ENCODE peak calls at places on chromosome 22, in seven cellular contexts. R, B, X, L, C, T and V are unnamed samples.

GRCh38 chr22:18970948-18971315 is 34.8 kb upstream of the PRODH start:
- DNase-seq in R (no peak), B (no peak), X (no peak), L (no peak), C (no peak), T (no peak), V (no peak)

GRCh38 chr22:33321466-33321865 is 263.3 kb upstream of the SYN3 start:
- DNase-seq in R (no peak), B (no peak), X (no peak), L (no peak), C (no peak), T (no peak), V (no peak)

GRCh38 chr22:45007247-45007945 is 2.4 kb downstream of the PHF21B start:
- DNase-seq in R (no peak), B (no peak), X (peak), L (no peak), C (peak), T (peak), V (no peak)

GRCh38 chr22:20750461-20751184 is 23.3 kb upstream of the SERPIND1 start:
- DNase-seq in R (peak), B (peak), X (peak), L (peak), C (peak), T (peak), V (peak)

GRCh38 chr22:19554834-19555404 is 30.7 kb upstream of the CLDN5 start:
- DNase-seq in R (no peak), B (peak), X (peak), L (no peak), C (no peak), T (peak), V (peak)

GRCh38 chr22:33510429-33510904 is 409.8 kb downstream of the LARGE1 start:
- DNase-seq in R (no peak), B (no peak), X (no peak), L (no peak), C (no peak), T (no peak), V (no peak)

GRCh38 chr22:28674121-28674563 is 5.5 kb downstream of the TTC28 start:
- DNase-seq in R (no peak), B (peak), X (peak), L (no peak), C (no peak), T (peak), V (peak)

GRCh38 chr22:31102441-31103081 is 4.8 kb downstream of the SELENOM start:
- DNase-seq in R (peak), B (peak), X (peak), L (peak), C (peak), T (peak), V (peak)

GRCh38 chr22:38981005-38981658 is 1.0 kb upstream of the APOBEC3B start:
- DNase-seq in R (no peak), B (peak), X (no peak), L (no peak), C (peak), T (peak), V (peak)

GRCh38 chr22:40534379-40535188 is 101.9 kb downstream of the MRTFA start:
- DNase-seq in R (no peak), B (peak), X (peak), L (no peak), C (no peak), T (peak), V (peak)

GRCh38 chr22:19506212-19506611 is 18.0 kb downstream of the CLDN5 start:
- DNase-seq in R (no peak), B (no peak), X (no peak), L (no peak), C (no peak), T (no peak), V (no peak)

GRCh38 chr22:50526849-50527801 is 1.7 kb upstream of the SCO2 start:
- DNase-seq in R (no peak), B (peak), X (peak), L (peak), C (no peak), T (peak), V (peak)

GRCh38 chr22:20571531-20572007 is 64.2 kb downstream of the MED15 start:
- DNase-seq in R (no peak), B (peak), X (peak), L (no peak), C (peak), T (peak), V (peak)

GRCh38 chr22:36010090-36010489 is 18.5 kb downstream of the RBFOX2 start:
- DNase-seq in R (no peak), B (no peak), X (no peak), L (no peak), C (peak), T (no peak), V (no peak)

GRCh38 chr22:21693999-21694341 is 28.2 kb downstream of the PPIL2 start:
- DNase-seq in R (no peak), B (no peak), X (no peak), L (no peak), C (no peak), T (no peak), V (no peak)

GRCh38 chr22:50184541-50185383 is 951 bp upstream of the TRABD start:
- DNase-seq in R (no peak), B (no peak), X (no peak), L (no peak), C (peak), T (no peak), V (no peak)

GRCh38 chr22:47169801-47170140 is 407.3 kb downstream of the TBC1D22A start:
- DNase-seq in R (peak), B (no peak), X (no peak), L (no peak), C (peak), T (no peak), V (no peak)

GRCh38 chr22:19772673-19773469 is 12.3 kb downstream of the TBX1 start:
- DNase-seq in R (no peak), B (no peak), X (no peak), L (no peak), C (no peak), T (peak), V (no peak)

GRCh38 chr22:50292643-50293440 is 14.6 kb downstream of the PLXNB2 start:
- DNase-seq in R (no peak), B (no peak), X (no peak), L (no peak), C (no peak), T (no peak), V (no peak)

GRCh38 chr22:40009953-40010751 is 15.4 kb downstream of the FAM83F start:
- DNase-seq in R (no peak), B (no peak), X (no peak), L (no peak), C (no peak), T (no peak), V (no peak)

GRCh38 chr22:33299245-33299956 is 241.2 kb upstream of the SYN3 start:
- DNase-seq in R (no peak), B (no peak), X (no peak), L (no peak), C (no peak), T (no peak), V (no peak)

GRCh38 chr22:43050995-43051394 is 36.0 kb upstream of the PACSIN2 start:
- DNase-seq in R (no peak), B (no peak), X (no peak), L (no peak), C (no peak), T (no peak), V (no peak)

GRCh38 chr22:43047605-43048004 is 32.7 kb upstream of the PACSIN2 start:
- DNase-seq in R (no peak), B (no peak), X (peak), L (no peak), C (no peak), T (no peak), V (no peak)

GRCh38 chr22:43057641-43058040 is 31.6 kb downstream of the TTLL1 start:
- DNase-seq in R (no peak), B (no peak), X (no peak), L (no peak), C (peak), T (no peak), V (no peak)

GRCh38 chr22:43053176-43053575 is 36.0 kb downstream of the TTLL1 start:
- DNase-seq in R (no peak), B (no peak), X (no peak), L (no peak), C (no peak), T (no peak), V (no peak)
- TF ChIP-seq CTCF in R (no peak), B (peak), X (peak), L (no peak), C (no peak), T (peak), V (no peak)

DNA sequence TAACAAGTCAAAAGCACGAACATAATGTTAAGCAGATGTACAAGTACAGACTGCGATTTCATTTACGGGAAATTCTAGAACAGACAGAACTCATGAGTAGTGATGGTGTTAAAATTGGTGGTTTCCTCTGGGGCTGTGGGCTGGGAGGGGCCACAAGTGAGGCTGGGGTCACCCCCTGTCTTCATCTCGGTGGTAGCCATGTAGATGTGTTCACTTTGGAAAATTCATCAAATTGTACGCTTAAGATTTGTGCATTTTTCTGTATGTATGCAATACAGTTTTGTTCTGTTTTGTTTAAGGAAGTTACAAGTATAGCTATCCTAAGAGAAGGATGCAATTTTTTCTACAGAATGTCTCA is 504 bp upstream of the ASCC2 start:
- DNase-seq in R (no peak), B (no peak), X (no peak), L (no peak), C (no peak), T (no peak), V (no peak)
- H3K4me3 ChIP-seq in R (peak), B (peak), X (peak), L (peak), C (peak), T (peak), V (peak)

DNA sequence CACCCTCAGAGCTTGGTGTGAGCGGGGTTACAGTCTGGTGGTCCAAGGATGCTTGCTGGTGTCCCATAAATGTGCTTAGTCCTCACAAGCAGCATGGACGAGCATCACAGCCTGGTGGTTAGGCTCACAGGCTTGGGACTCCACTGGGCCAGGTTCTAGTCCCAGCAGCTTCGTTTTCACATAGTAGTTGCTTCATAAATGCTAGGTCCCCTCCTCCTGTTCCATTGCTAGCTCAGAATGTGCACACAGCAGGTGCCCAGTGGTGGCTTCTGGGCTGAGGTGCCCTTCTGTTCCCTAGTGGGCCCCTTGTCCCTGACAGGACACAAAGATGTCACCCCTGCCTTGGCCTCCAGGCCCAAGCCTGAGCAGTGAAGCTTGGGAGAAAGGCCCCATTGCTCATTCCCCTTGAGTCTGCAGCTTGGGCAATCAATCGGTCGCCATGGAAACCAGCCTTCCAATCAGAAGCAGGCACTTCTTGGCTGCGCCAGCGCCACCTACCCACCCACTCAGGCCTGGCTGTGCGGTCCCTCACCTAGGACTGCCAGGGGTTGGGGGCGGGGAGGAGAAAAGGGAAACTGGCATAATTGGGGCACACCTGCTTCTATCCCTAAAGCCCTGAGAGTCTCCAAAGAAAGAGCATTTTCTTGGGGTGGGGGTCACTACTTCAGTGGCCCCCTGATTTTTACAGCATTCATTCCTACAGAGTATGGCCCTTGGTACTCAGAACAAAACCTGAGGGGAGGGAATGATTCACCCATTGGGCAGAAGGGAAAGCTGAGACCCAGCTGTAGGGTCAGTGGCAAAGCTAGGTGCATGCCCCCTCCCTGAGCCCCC is 48.1 kb downstream of the CYTH4 start:
- DNase-seq in R (no peak), B (peak), X (peak), L (no peak), C (peak), T (peak), V (peak)
- TF ChIP-seq CTCF in R (no peak), B (peak), X (peak), L (no peak), C (no peak), T (peak), V (no peak)

DNA sequence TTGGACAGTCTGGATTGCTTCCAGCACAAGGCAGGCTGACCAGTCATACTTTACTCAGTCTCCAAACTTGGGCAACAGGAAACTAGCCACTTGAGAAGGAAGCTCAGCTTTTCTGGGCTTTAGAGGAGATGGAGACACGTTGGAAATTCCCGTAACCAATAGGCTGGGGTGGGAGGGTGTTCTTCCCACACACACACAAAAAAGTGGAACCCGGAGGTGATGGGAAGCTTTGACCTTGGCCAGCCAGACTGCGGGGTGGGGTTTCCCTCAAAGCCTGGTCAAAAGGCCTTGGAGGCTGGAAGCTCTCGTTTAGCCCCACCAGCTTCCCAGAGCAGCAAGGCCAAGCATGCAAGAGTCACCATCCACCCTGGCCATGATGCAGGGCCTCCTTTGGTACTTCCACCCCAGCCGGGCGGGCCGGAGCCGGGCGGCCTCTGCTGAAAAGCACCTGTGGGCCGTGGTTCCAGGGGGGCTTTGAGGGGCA is 126.2 kb downstream of the BCR start:
- DNase-seq in R (no peak), B (peak), X (peak), L (no peak), C (no peak), T (peak), V (peak)
- H3K4me3 ChIP-seq in R (no peak), B (peak), X (no peak), L (no peak), C (no peak), T (no peak), V (no peak)

GRCh38 chr22:43955883-43956286 is 643 bp downstream of the SAMM50 start:
- DNase-seq in R (no peak), B (peak), X (peak), L (no peak), C (no peak), T (no peak), V (peak)

GRCh38 chr22:43956805-43957463 is 1.7 kb downstream of the SAMM50 start:
- DNase-seq in R (no peak), B (peak), X (no peak), L (peak), C (no peak), T (peak), V (peak)

GRCh38 chr22:43956383-43956782 is 1.1 kb downstream of the SAMM50 start:
- DNase-seq in R (no peak), B (peak), X (no peak), L (no peak), C (no peak), T (peak), V (peak)

GRCh38 chr22:43953988-43954771 is 1.1 kb upstream of the SAMM50 start:
- DNase-seq in R (no peak), B (no peak), X (no peak), L (no peak), C (no peak), T (no peak), V (no peak)

GRCh38 chr22:43955040-43955882 is at the start of gene SAMM50:
- DNase-seq in R (peak), B (peak), X (peak), L (peak), C (peak), T (peak), V (peak)
- TF ChIP-seq CTCF in R (no peak), B (no peak), X (no peak), L (no peak), C (no peak), T (no peak), V (peak)

GRCh38 chr22:25098445-25099081 is 101.1 kb upstream of the CRYBB3 start:
- DNase-seq in R (no peak), B (no peak), X (no peak), L (no peak), C (no peak), T (no peak), V (no peak)

GRCh38 chr22:25100972-25101371 is 98.7 kb upstream of the CRYBB3 start:
- DNase-seq in R (no peak), B (no peak), X (no peak), L (no peak), C (no peak), T (no peak), V (peak)

GRCh38 chr22:25101986-25102385 is 97.7 kb upstream of the CRYBB3 start:
- DNase-seq in R (no peak), B (no peak), X (no peak), L (no peak), C (no peak), T (no peak), V (no peak)

GRCh38 chr22:25099202-25099601 is 100.5 kb upstream of the CRYBB3 start:
- DNase-seq in R (no peak), B (no peak), X (no peak), L (peak), C (no peak), T (no peak), V (no peak)

GRCh38 chr22:25100402-25100801 is 99.3 kb upstream of the CRYBB3 start:
- DNase-seq in R (no peak), B (no peak), X (no peak), L (no peak), C (no peak), T (no peak), V (no peak)
- H3K4me3 ChIP-seq in R (no peak), B (no peak), X (no peak), L (no peak), C (no peak), T (no peak), V (no peak)

GRCh38 chr22:17815703-17816254 is 41.5 kb upstream of the BID start:
- DNase-seq in R (no peak), B (no peak), X (no peak), L (no peak), C (no peak), T (no peak), V (no peak)
- TF ChIP-seq CTCF in R (no peak), B (no peak), X (no peak), L (no peak), C (no peak), T (no peak), V (no peak)

GRCh38 chr22:26658671-26659478 is 1.5 kb downstream of the MIAT start:
- DNase-seq in R (no peak), B (peak), X (peak), L (peak), C (no peak), T (peak), V (peak)
- H3K4me3 ChIP-seq in R (no peak), B (peak), X (peak), L (peak), C (no peak), T (peak), V (peak)

DNA sequence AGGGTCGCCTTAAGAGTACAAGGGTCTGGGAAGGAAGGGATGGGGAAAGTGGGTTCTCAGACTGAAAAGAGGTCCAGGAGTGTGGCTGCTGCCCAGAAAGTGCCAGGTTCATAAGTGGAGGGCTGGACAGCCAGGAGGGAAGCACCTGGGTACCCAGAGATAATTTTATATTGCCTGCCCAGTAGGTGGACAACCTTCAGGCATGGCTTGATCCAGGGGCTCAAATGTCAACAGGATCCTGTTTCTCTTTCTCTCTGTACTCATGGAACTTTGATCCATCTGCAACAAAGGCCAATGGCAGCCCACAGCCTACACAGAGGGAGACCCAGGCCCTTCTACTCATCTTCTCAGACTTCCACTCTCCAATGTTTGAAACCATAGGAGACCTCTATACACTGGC is 80.5 kb upstream of the GRK3 start:
- DNase-seq in R (no peak), B (no peak), X (no peak), L (no peak), C (no peak), T (no peak), V (no peak)
- TF ChIP-seq CTCF in R (no peak), B (no peak), X (no peak), L (no peak), C (no peak), T (no peak), V (no peak)

GRCh38 chr22:27008454-27008853 is 351.1 kb downstream of the MIAT start:
- DNase-seq in R (no peak), B (no peak), X (no peak), L (no peak), C (no peak), T (no peak), V (no peak)
- H3K4me3 ChIP-seq in R (no peak), B (no peak), X (no peak), L (no peak), C (no peak), T (no peak), V (no peak)